ENCODE peak calls at places on chromosomes 3 and 15, in five cellular contexts. A is thyroid gland, U is H1, V is heart left ventricle, P is GM12892. B is an unnamed sample.

GRCh38 chr15:31402003-31402402 is 75.4 kb downstream of the KLF13 start:
- DNase-seq in P (no peak), U (no peak), V (no peak), A (no peak), B (no peak)

GRCh38 chr15:33059184-33059583 is 135.3 kb downstream of the FMN1 start:
- DNase-seq in A (no peak), U (no peak), V (no peak), P (no peak), B (no peak)

GRCh38 chr3:117355566-117355965 is 646.0 kb downstream of the TUSC7 start:
- DNase-seq in V (no peak), P (no peak), U (no peak), A (no peak), B (no peak)

GRCh38 chr3:146640955-146641867 is 36.1 kb upstream of the PLSCR5 start:
- DNase-seq in U (no peak), A (no peak), V (no peak), P (no peak), B (no peak)

GRCh38 chr3:146715176-146715575 is 110.0 kb upstream of the PLSCR5 start:
- DNase-seq in P (no peak), A (no peak), U (no peak), V (no peak), B (no peak)

GRCh38 chr15:50424066-50424890 is at the start of gene USP8:
- DNase-seq in A (peak; percentile 98), U (peak; percentile 97), V (peak; percentile 96), P (peak; percentile 70), B (peak; percentile 96)

GRCh38 chr3:30826381-30827061 is 67.9 kb downstream of the GADL1 start:
- DNase-seq in V (no peak), A (no peak), U (no peak), P (no peak), B (no peak)

GRCh38 chr3:42070089-42070885 is 20.9 kb upstream of the TRAK1 start:
- DNase-seq in U (no peak), V (no peak), P (no peak), A (no peak), B (no peak)

GRCh38 chr3:191026746-191027145 is 164.3 kb upstream of the GMNC start:
- DNase-seq in U (no peak), A (no peak), P (no peak), V (no peak), B (no peak)

GRCh38 chr3:139528281-139528680 is 11.3 kb downstream of the RBP1 start:
- DNase-seq in A (no peak), P (no peak), U (no peak), V (no peak), B (no peak)

GRCh38 chr15:74328331-74329056 is 39.0 kb downstream of the CYP11A1 start:
- DNase-seq in U (no peak), P (no peak), A (no peak), V (no peak), B (no peak)

GRCh38 chr15:42890161-42890913 is 30.2 kb downstream of the TTBK2 start:
- DNase-seq in P (no peak), V (no peak), A (no peak), U (peak; percentile 15), B (no peak)

GRCh38 chr3:186705882-186706780 is 11.0 kb upstream of the KNG1 start:
- DNase-seq in A (no peak), V (no peak), U (no peak), P (no peak), B (no peak)

GRCh38 chr3:38707730-38708129 is 58.2 kb upstream of the SCN5A start:
- DNase-seq in U (no peak), A (no peak), V (no peak), P (no peak), B (no peak)

GRCh38 chr15:96585634-96586386 is 255.3 kb downstream of the NR2F2 start:
- DNase-seq in P (no peak), V (no peak), A (no peak), U (no peak), B (no peak)

GRCh38 chr3:75272708-75273107 is 391.4 kb upstream of the FRG2C start:
- DNase-seq in U (no peak), V (no peak), P (no peak), A (no peak), B (no peak)

GRCh38 chr15:37038716-37039106 is 61.6 kb downstream of the MEIS2 start:
- DNase-seq in U (no peak), A (no peak), V (no peak), P (no peak), B (no peak)

GRCh38 chr3:9697892-9698291 is 5.7 kb upstream of the CPNE9 start:
- DNase-seq in P (no peak), A (no peak), V (no peak), U (no peak), B (no peak)

GRCh38 chr15:80402339-80402738 is 1.8 kb upstream of the ARNT2 start:
- DNase-seq in V (no peak), P (no peak), A (no peak), U (no peak), B (no peak)

GRCh38 chr3:63167113-63167512 is 111.0 kb upstream of the SYNPR start:
- DNase-seq in V (no peak), P (no peak), U (no peak), A (no peak), B (no peak)

GRCh38 chr3:192835818-192836468 is 81.7 kb downstream of the MB21D2 start:
- DNase-seq in A (no peak), P (no peak), V (peak; percentile 33), U (no peak), B (no peak)

GRCh38 chr3:10646531-10647335 is 141.3 kb upstream of the ATP2B2 start:
- DNase-seq in P (no peak), U (no peak), A (no peak), V (peak; percentile 4), B (no peak)

DNA sequence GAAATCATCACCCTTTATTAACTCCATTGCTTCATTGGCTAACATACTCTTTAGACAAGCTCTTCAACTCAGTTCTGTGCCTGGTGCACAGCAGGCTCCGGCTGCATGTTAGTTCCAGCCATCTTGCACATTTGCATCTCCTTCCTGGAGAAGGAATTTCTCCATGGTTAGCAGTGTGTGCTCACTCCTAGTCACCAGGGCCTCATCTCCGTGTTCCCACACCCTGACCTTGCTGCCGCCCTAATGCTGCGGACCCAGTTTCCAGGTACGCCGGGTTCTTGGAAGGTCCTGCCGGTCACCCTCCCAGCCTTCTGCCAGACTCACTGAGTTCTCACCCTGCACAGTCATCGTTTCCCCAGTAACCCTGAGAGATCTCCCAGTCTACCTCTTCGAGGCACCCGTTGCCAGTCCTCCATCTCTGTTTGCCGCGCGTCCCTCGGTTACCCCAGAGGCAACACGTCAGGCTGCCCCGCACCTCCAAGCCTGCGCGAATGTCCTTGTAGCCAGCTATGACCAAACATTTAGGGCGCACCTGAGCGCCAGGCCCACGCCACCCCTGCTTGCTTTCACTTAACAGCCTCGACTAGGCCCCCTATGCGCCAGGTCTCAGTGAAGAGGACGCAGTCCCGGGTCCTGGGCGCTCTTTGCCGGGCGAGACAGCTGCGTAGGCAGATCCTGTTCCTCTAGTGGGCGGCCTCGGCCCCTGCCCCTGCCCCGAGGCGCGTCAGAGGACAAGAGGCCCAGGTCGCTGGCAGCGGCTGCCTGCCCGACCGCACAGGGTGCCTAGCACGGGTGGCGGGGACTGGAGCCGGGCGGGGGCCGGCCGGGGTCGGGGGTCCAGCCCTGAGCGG is 744 bp upstream of the ZNF592 start:
- DNase-seq in V (peak; percentile 79), U (no peak), P (peak; percentile 55), A (peak; percentile 77), B (peak; percentile 80)
- TF ChIP-seq POLR2A in V (peak; percentile 39), U (no peak), P (peak; percentile 10), A (peak; percentile 7), B (no peak)

GRCh38 chr15:65772909-65773308 is 19.2 kb downstream of the DENND4A start:
- DNase-seq in A (no peak), P (no peak), U (no peak), V (no peak), B (no peak)
- TF ChIP-seq POLR2A in A (no peak), P (peak; percentile 5), U (no peak), V (no peak), B (no peak)

DNA sequence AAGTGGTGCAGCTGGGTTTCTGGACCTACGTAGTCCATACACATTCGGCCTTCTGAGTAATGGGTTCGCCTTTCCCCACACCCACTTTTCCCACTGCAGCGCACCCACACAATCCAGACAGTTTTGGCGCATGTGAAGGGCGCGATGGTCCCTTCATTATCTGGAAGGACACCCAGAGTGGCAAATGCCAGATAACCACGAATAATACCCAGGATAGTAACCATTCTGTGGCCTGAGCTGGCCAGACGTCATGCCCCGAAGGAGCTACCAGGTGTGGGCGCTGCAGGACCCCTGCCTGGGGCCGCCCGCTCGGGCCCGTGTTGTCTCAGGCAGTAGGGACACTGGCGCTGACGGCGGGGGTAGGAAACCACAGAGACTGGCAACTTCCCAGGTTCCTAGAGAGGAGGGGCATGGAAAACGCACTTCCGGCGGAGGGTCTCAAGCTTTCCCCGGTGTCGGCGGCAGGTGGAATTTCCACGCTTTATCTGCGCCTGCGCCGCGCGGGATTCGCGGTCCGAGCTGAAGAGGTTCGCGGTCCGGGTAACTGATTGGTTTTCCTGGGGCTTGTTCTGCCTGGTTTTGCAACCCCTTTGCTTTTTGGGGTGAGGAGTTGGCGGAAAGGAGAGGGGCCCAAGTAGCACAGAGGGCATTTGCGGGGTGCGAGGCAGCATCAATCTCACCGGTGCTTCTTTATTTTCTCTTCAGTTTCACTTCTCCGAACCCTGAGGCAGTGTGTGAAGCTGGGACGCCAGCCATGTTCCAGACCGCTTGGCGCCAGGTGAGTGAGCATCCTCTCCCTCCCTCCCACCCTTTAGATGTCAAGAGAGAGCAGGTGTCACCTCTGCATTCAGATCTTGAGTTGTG is at the start of gene ZNF620:
- DNase-seq in P (peak; percentile 27), A (peak; percentile 92), U (peak; percentile 75), V (peak; percentile 81), B (peak; percentile 86)
- TF ChIP-seq POLR2A in P (no peak), A (no peak), U (peak; percentile 46), V (peak; percentile 53), B (no peak)

DNA sequence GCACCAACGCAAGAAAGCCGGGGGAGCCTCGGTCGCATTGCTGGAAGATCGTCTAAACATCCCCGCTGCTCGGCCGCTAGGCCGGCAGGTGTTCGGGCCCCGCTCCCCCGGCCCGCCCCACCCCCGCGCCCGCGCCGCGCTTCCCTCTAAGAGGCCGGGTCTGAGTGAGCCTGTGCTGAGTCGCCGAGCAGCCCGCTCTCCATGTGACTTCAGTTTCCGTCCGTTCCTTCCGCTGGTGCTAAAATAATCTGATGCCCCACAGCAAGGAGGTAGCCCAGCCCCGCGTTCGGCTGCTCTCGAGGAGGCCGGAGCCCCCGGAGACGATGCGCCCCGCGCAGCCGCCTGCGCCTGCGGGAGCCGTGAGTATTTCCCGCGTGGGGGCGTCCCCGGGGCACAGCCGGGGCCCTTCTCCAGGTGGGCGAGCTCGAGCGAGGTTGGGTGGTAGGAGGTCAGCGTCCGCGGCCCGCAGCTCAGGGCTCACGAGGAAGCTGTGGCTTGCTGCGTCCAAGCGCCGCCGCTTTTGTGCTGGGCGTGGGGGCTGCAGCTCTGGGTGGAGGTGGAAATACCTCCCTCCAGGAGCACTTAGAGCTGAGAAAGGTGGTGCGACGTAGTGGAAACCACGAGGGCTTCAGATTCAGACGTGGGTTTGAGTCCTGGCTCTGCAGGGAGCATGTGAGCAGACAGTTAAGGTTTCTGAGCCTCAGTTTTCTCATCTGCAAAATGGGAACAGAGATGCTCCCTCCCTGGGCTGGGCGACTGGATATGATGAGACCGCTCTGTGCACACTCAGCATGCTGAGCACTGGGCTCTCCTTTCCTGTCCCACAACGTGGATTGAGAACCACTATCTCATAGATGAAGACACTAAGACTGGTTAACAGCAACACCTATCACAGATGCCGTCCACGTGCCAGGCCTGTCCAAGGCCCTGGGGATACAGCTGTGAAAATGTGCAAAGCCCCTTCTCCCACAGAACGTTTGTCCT is at the start of gene NRROS:
- DNase-seq in V (peak; percentile 77), U (peak; percentile 41), P (peak; percentile 71), A (peak; percentile 43), B (peak; percentile 65)
- TF ChIP-seq POLR2A in V (peak; percentile 41), U (no peak), P (peak; percentile 81), A (no peak), B (no peak)

GRCh38 chr15:92820233-92821021 is 79.7 kb upstream of the CHD2 start:
- DNase-seq in A (peak; percentile 90), U (peak; percentile 70), P (peak; percentile 91), V (peak; percentile 94), B (peak; percentile 94)
- TF ChIP-seq POLR2A in A (no peak), U (no peak), P (peak; percentile 77), V (peak; percentile 86), B (no peak)

B was measured in stomach.